ENCODE peak calls at places on chromosomes 3 and 15, in five cellular contexts. One of them, this sample, is unnamed.

GRCh38 chr3:70608434-70608833 is 296.0 kb upstream of the MDFIC2 start:
- DNase-seq in HL-60: no peak
- DNase-seq in Daoy: no peak
- DNase-seq in SK-MEL-5: no peak
- DNase-seq in iris pigment epithelial cell: no peak
- DNase-seq in this sample: no peak

GRCh38 chr3:161508852-161509477 is 12.4 kb downstream of the OTOL1 start:
- DNase-seq in HL-60: no peak
- DNase-seq in Daoy: no peak
- DNase-seq in SK-MEL-5: peak; percentile 52
- DNase-seq in iris pigment epithelial cell: peak; percentile 1
- DNase-seq in this sample: peak; percentile 14

GRCh38 chr3:38031022-38031994 is 1.9 kb upstream of the PLCD1 start:
- DNase-seq in HL-60: no peak
- DNase-seq in Daoy: peak; percentile 72
- DNase-seq in SK-MEL-5: no peak
- DNase-seq in iris pigment epithelial cell: no peak
- DNase-seq in this sample: peak; percentile 79

GRCh38 chr15:77495806-77496589 is 75.3 kb downstream of the HMG20A start:
- DNase-seq in HL-60: no peak
- DNase-seq in Daoy: no peak
- DNase-seq in SK-MEL-5: no peak
- DNase-seq in iris pigment epithelial cell: peak; percentile 40
- DNase-seq in this sample: no peak

GRCh38 chr3:46280105-46280797 is 38.0 kb downstream of the CCR3 start:
- DNase-seq in HL-60: no peak
- DNase-seq in Daoy: peak; percentile 12
- DNase-seq in SK-MEL-5: no peak
- DNase-seq in iris pigment epithelial cell: peak; percentile 77
- DNase-seq in this sample: peak; percentile 93

GRCh38 chr3:147422226-147422933 is 13.2 kb downstream of the ZIC1 start:
- DNase-seq in HL-60: no peak
- DNase-seq in Daoy: no peak
- DNase-seq in SK-MEL-5: no peak
- DNase-seq in iris pigment epithelial cell: no peak
- DNase-seq in this sample: no peak

GRCh38 chr3:81749285-81749684 is 12.2 kb downstream of the GBE1 start:
- DNase-seq in HL-60: no peak
- DNase-seq in Daoy: peak; percentile 3
- DNase-seq in SK-MEL-5: no peak
- DNase-seq in iris pigment epithelial cell: peak; percentile 42
- DNase-seq in this sample: no peak

GRCh38 chr3:194990454-194991337 is 280.3 kb downstream of the XXYLT1 start:
- DNase-seq in HL-60: no peak
- DNase-seq in Daoy: no peak
- DNase-seq in SK-MEL-5: no peak
- DNase-seq in iris pigment epithelial cell: no peak
- DNase-seq in this sample: no peak

GRCh38 chr15:22868495-22868894 is 30.0 kb downstream of the NIPA2 start:
- DNase-seq in HL-60: no peak
- DNase-seq in Daoy: no peak
- DNase-seq in SK-MEL-5: no peak
- DNase-seq in iris pigment epithelial cell: no peak
- DNase-seq in this sample: no peak

GRCh38 chr3:61537366-61537765 is 24.0 kb upstream of the PTPRG start:
- DNase-seq in HL-60: no peak
- DNase-seq in Daoy: peak; percentile 12
- DNase-seq in SK-MEL-5: no peak
- DNase-seq in iris pigment epithelial cell: no peak
- DNase-seq in this sample: no peak

GRCh38 chr3:4826237-4827100 is 152.8 kb upstream of the BHLHE40 start:
- DNase-seq in HL-60: no peak
- DNase-seq in Daoy: peak; percentile 49
- DNase-seq in SK-MEL-5: no peak
- DNase-seq in iris pigment epithelial cell: no peak
- DNase-seq in this sample: no peak

GRCh38 chr3:121477589-121477988 is 68.2 kb downstream of the POLQ start:
- DNase-seq in HL-60: no peak
- DNase-seq in Daoy: no peak
- DNase-seq in SK-MEL-5: no peak
- DNase-seq in iris pigment epithelial cell: peak; percentile 71
- DNase-seq in this sample: peak; percentile 40

GRCh38 chr3:56928379-56929068 is 126.8 kb upstream of the ARHGEF3 start:
- DNase-seq in HL-60: peak; percentile 36
- DNase-seq in Daoy: peak; percentile 26
- DNase-seq in SK-MEL-5: peak; percentile 10
- DNase-seq in iris pigment epithelial cell: peak; percentile 48
- DNase-seq in this sample: peak; percentile 47

GRCh38 chr3:11607816-11608215 is 35.9 kb downstream of the VGLL4 start:
- DNase-seq in HL-60: peak; percentile 61
- DNase-seq in Daoy: no peak
- DNase-seq in SK-MEL-5: no peak
- DNase-seq in iris pigment epithelial cell: peak; percentile 36
- DNase-seq in this sample: no peak

GRCh38 chr3:150736903-150737832 is 25.8 kb downstream of the SIAH2 start:
- DNase-seq in HL-60: peak; percentile 38
- DNase-seq in Daoy: no peak
- DNase-seq in SK-MEL-5: no peak
- DNase-seq in iris pigment epithelial cell: no peak
- DNase-seq in this sample: no peak

GRCh38 chr3:107289354-107289753 is 87.9 kb upstream of the CCDC54 start:
- DNase-seq in HL-60: no peak
- DNase-seq in Daoy: no peak
- DNase-seq in SK-MEL-5: no peak
- DNase-seq in iris pigment epithelial cell: no peak
- DNase-seq in this sample: no peak

GRCh38 chr15:38378162-38378560 is 75.8 kb upstream of the FAM98B start:
- DNase-seq in HL-60: no peak
- DNase-seq in Daoy: no peak
- DNase-seq in SK-MEL-5: no peak
- DNase-seq in iris pigment epithelial cell: peak; percentile 43
- DNase-seq in this sample: no peak

GRCh38 chr3:50610181-50610971 is 1.2 kb downstream of the CISH start:
- DNase-seq in HL-60: peak; percentile 47
- DNase-seq in Daoy: no peak
- DNase-seq in SK-MEL-5: no peak
- DNase-seq in iris pigment epithelial cell: no peak
- DNase-seq in this sample: no peak

GRCh38 chr3:193890036-193890897 is 245.7 kb upstream of the HES1 start:
- DNase-seq in HL-60: no peak
- DNase-seq in Daoy: no peak
- DNase-seq in SK-MEL-5: no peak
- DNase-seq in iris pigment epithelial cell: no peak
- DNase-seq in this sample: no peak

GRCh38 chr3:151037746-151038145 is 47.7 kb upstream of the MED12L start:
- DNase-seq in HL-60: no peak
- DNase-seq in Daoy: peak; percentile 98
- DNase-seq in SK-MEL-5: no peak
- DNase-seq in iris pigment epithelial cell: peak; percentile 94
- DNase-seq in this sample: peak; percentile 95

GRCh38 chr3:89488800-89489580 is 381.6 kb downstream of the EPHA3 start:
- DNase-seq in HL-60: peak; percentile 49
- DNase-seq in Daoy: no peak
- DNase-seq in SK-MEL-5: no peak
- DNase-seq in iris pigment epithelial cell: peak; percentile 6
- DNase-seq in this sample: no peak

GRCh38 chr15:92807971-92808571 is 92.1 kb upstream of the CHD2 start:
- DNase-seq in HL-60: peak; percentile 79
- DNase-seq in Daoy: no peak
- DNase-seq in SK-MEL-5: peak; percentile 34
- DNase-seq in iris pigment epithelial cell: peak; percentile 51
- DNase-seq in this sample: peak; percentile 27

GRCh38 chr3:44359146-44359751 is 20.7 kb downstream of the TCAIM start:
- DNase-seq in HL-60: no peak
- DNase-seq in Daoy: no peak
- DNase-seq in SK-MEL-5: no peak
- DNase-seq in iris pigment epithelial cell: no peak
- DNase-seq in this sample: peak; percentile 80

GRCh38 chr3:10357592-10358308 is 36.8 kb upstream of the SEC13 start:
- DNase-seq in HL-60: peak; percentile 76
- DNase-seq in Daoy: peak; percentile 95
- DNase-seq in SK-MEL-5: peak; percentile 56
- DNase-seq in iris pigment epithelial cell: peak; percentile 82
- DNase-seq in this sample: peak; percentile 89

GRCh38 chr3:148971819-148972218 is 19.5 kb upstream of the GYG1 start:
- DNase-seq in HL-60: no peak
- DNase-seq in Daoy: no peak
- DNase-seq in SK-MEL-5: no peak
- DNase-seq in iris pigment epithelial cell: peak; percentile 33
- DNase-seq in this sample: peak; percentile 28

GRCh38 chr15:91407237-91407889 is 307.3 kb downstream of the SV2B start:
- DNase-seq in HL-60: peak; percentile 25
- DNase-seq in Daoy: peak; percentile 64
- DNase-seq in SK-MEL-5: no peak
- DNase-seq in iris pigment epithelial cell: peak; percentile 31
- DNase-seq in this sample: peak; percentile 82